ENCODE peak calls at places on chromosomes 12 and 14, in four cellular contexts. H is Peyer's patch, B is breast epithelium, N is small intestine. S is an unnamed sample.

GRCh38 chr14:48563465-48563864 is 888.1 kb upstream of the MDGA2 start:
- DNase-seq in B (no peak), H (no peak), N (no peak), S (no peak)

GRCh38 chr12:96006727-96007126 is 10.6 kb upstream of the HAL start:
- DNase-seq in H (no peak), N (no peak), B (no peak), S (no peak)

GRCh38 chr14:86915416-86915815 is 1077.6 kb downstream of the GALC start:
- DNase-seq in H (no peak), N (no peak), B (no peak), S (no peak)

GRCh38 chr12:52826611-52827498 is 7.3 kb downstream of the KRT79 start:
- DNase-seq in N (no peak), B (no peak), H (no peak), S (no peak)

GRCh38 chr14:49861581-49861922 is 9.0 kb upstream of the NEMF start:
- DNase-seq in B (peak), N (peak), H (peak), S (peak)

GRCh38 chr12:56931474-56931978 is 2.7 kb downstream of the SDR9C7 start:
- DNase-seq in N (peak), B (no peak), H (no peak), S (no peak)

GRCh38 chr12:202081-202731 is 11.8 kb downstream of the SLC6A12 start:
- DNase-seq in B (peak), H (no peak), N (no peak), S (no peak)

GRCh38 chr14:37584211-37585100 is 10.6 kb downstream of the FOXA1 start:
- DNase-seq in N (peak), B (peak), H (peak), S (peak)

GRCh38 chr14:34680806-34681479 is 33.5 kb downstream of the CFL2 start:
- DNase-seq in H (no peak), B (no peak), N (no peak), S (no peak)

GRCh38 chr12:50615534-50616296 is 110.9 kb downstream of the DIP2B start:
- DNase-seq in B (no peak), N (no peak), H (no peak), S (no peak)

GRCh38 chr12:93061414-93062099 is 132.5 kb upstream of the EEA1 start:
- DNase-seq in B (no peak), H (no peak), N (no peak), S (no peak)

GRCh38 chr12:85713368-85713767 is 122.8 kb downstream of the RASSF9 start:
- DNase-seq in H (no peak), N (no peak), B (no peak), S (no peak)

GRCh38 chr12:92828565-92828964 is 100.5 kb downstream of the EEA1 start:
- DNase-seq in B (no peak), N (no peak), H (no peak), S (no peak)

GRCh38 chr12:126488786-126489185 is 1423.6 kb downstream of the AACS start:
- DNase-seq in B (no peak), N (no peak), H (no peak), S (no peak)

GRCh38 chr14:37466623-37467088 is 128.4 kb downstream of the FOXA1 start:
- DNase-seq in B (no peak), H (no peak), N (peak), S (no peak)

GRCh38 chr14:39431416-39432178 is 636 bp downstream of the FBXO33 start:
- DNase-seq in N (peak), B (peak), H (peak), S (peak)

GRCh38 chr14:21449899-21450216 is 6.1 kb downstream of the CHD8 start:
- DNase-seq in H (no peak), B (no peak), N (no peak), S (no peak)
- H3K4me3 ChIP-seq in H (no peak), B (no peak), N (no peak), S (no peak)

GRCh38 chr14:23577710-23578392 is 739 bp downstream of the JPH4 start:
- DNase-seq in N (no peak), B (no peak), H (no peak), S (no peak)
- H3K4me3 ChIP-seq in N (no peak), B (peak), H (no peak), S (no peak)

GRCh38 chr12:4270670-4271432 is 2.7 kb upstream of the CCND2 start:
- DNase-seq in B (no peak), N (peak), H (peak), S (peak)
- H3K4me3 ChIP-seq in B (peak), N (peak), H (peak), S (peak)

GRCh38 chr12:83017001-83017400 is 330.3 kb downstream of the TMTC2 start:
- DNase-seq in H (no peak), N (no peak), B (no peak), S (no peak)

GRCh38 chr12:83018063-83018462 is 331.4 kb downstream of the TMTC2 start:
- DNase-seq in N (no peak), B (no peak), H (no peak), S (no peak)

GRCh38 chr12:83015390-83016225 is 328.9 kb downstream of the TMTC2 start:
- DNase-seq in B (no peak), N (no peak), H (no peak), S (no peak)

GRCh38 chr12:83016226-83016835 is 329.6 kb downstream of the TMTC2 start:
- DNase-seq in B (no peak), H (no peak), N (peak), S (no peak)
- H3K4me3 ChIP-seq in B (peak), H (no peak), N (no peak), S (no peak)

DNA sequence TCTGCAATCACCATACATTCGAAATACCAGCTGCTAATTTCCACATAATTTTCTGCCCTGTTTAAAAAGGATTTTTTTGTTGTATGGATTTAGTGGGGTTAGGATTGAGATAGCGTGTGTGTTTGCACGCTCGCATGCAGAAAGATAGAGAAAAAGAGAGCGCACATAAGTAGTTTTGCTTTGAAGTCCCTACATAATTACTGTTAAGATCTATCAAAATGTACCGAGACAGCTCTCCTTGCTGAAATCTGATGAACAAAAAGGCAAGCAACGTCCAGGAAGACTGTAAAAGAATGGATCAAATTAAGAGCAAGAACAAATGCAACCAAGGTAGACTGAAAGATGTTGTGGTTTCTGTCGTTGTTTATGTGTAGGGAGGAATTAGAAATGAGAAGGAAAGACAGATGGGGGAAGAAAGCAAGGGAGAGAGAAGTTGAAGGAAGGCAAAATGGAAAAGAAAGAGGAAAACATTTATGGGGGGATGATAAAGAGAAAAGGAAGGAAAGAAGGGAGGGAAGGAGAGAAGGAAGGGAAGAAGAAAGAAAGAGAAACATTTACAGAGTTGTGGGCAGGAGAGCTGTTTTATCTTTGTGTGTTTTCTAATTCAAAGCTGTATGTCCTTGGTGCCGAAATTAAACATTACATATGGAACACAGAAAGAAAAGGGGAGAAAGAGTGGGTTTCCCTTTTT is 522.3 kb downstream of the MED13L start:
- DNase-seq in N (no peak), H (no peak), B (no peak), S (no peak)
- H3K4me3 ChIP-seq in N (no peak), H (no peak), B (peak), S (no peak)

GRCh38 chr14:100159865-100160533 is 554 bp upstream of the DEGS2 start:
- DNase-seq in H (no peak), N (peak), B (no peak), S (no peak)
- H3K4me3 ChIP-seq in H (peak), N (peak), B (peak), S (peak)

S was measured in transverse colon.